ENCODE peak calls at places on chromosomes 3 and 15, in four cellular contexts. T, P, Y and W are unnamed samples.

GRCh38 chr3:121834079-121834730 is 655 bp downstream of the IQCB1 start:
- DNase-seq in Y (peak), P (no peak), T (no peak), W (peak)

GRCh38 chr3:124246949-124247348 is 255.0 kb upstream of the ROPN1 start:
- DNase-seq in Y (no peak), P (no peak), T (no peak), W (peak)

GRCh38 chr3:193772389-193772788 is 179.4 kb downstream of the OPA1 start:
- DNase-seq in T (peak), Y (no peak), P (no peak), W (no peak)

GRCh38 chr3:186315581-186316354 is 46.3 kb downstream of the DGKG start:
- DNase-seq in T (no peak), P (no peak), Y (peak), W (no peak)

GRCh38 chr3:65398953-65399352 is 639.8 kb downstream of the MAGI1 start:
- DNase-seq in T (no peak), Y (no peak), P (no peak), W (no peak)

GRCh38 chr15:73362900-73363299 is 5.9 kb downstream of the HCN4 start:
- DNase-seq in Y (no peak), T (no peak), P (no peak), W (no peak)

GRCh38 chr3:190074817-190075216 is 45.9 kb downstream of the P3H2 start:
- DNase-seq in P (no peak), Y (no peak), T (no peak), W (no peak)

GRCh38 chr3:164673738-164674137 is 404.6 kb downstream of the SI start:
- DNase-seq in Y (no peak), P (no peak), T (no peak), W (no peak)

GRCh38 chr3:87076951-87077350 is 86.0 kb upstream of the VGLL3 start:
- DNase-seq in P (no peak), Y (peak), T (no peak), W (no peak)

GRCh38 chr15:68601206-68602197 is 22.7 kb downstream of the CORO2B start:
- DNase-seq in Y (no peak), P (peak), T (no peak), W (no peak)

GRCh38 chr3:149839874-149840273 is 26.9 kb downstream of the RNF13 start:
- DNase-seq in T (no peak), P (no peak), Y (no peak), W (no peak)

GRCh38 chr3:69541823-69542264 is 156.0 kb upstream of the FRMD4B start:
- DNase-seq in P (peak), Y (no peak), T (no peak), W (no peak)